ENCODE peak calls at places on chromosomes 11 and 22, in four cellular contexts. Z is K562, C is SK-N-SH, T is H1. W is an unnamed sample.

GRCh38 chr11:15969701-15970329 is 386.5 kb downstream of the SOX6 start:
- DNase-seq in T (no peak), C (no peak), Z (no peak), W (no peak)

GRCh38 chr11:111303476-111303875 is 5.1 kb downstream of the POU2AF3 start:
- DNase-seq in T (no peak), Z (no peak), C (no peak), W (no peak)

GRCh38 chr11:124752471-124753100 is 531 bp upstream of the VSIG2 start:
- DNase-seq in C (peak), T (no peak), Z (no peak), W (no peak)

GRCh38 chr22:28822930-28823481 is 22.6 kb upstream of the XBP1 start:
- DNase-seq in C (no peak), Z (no peak), T (no peak), W (no peak)

GRCh38 chr11:129881570-129882170 is 13.7 kb downstream of the NFRKB start:
- DNase-seq in C (peak), T (no peak), Z (peak), W (peak)

GRCh38 chr11:134063991-134064747 is 4.7 kb upstream of the JAM3 start:
- DNase-seq in Z (no peak), T (no peak), C (no peak), W (no peak)

GRCh38 chr11:16784097-16784496 is 45.6 kb downstream of the C11orf58 start:
- DNase-seq in C (no peak), T (no peak), Z (no peak), W (no peak)

GRCh38 chr22:42299586-42300285 is 29.3 kb upstream of the TCF20 start:
- DNase-seq in Z (peak), C (no peak), T (no peak), W (peak)

GRCh38 chr11:92662580-92662979 is 306.9 kb upstream of the MTNR1B start:
- DNase-seq in Z (no peak), C (no peak), T (no peak), W (no peak)

GRCh38 chr11:72969894-72970335 is 155.7 kb downstream of the ATG16L2 start:
- DNase-seq in Z (no peak), C (no peak), T (no peak), W (no peak)

DNA sequence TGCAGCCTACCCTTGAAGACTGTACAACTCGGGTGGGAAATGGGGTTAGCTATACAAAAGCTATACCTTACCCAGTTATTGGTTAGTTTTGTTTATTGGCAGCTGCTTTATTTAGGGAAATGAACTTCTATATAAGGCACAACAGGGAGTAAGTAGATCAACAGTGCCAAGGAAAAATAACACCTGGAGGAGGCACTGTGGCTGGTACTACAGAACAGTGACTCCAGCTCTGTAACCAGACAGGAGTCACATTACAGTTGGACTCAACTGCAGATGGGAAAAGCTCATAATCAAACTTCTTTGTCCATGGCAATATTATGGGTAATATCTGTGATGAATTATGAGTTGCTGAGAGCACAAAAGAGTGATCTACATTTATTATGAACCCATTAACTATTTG is 14.0 kb downstream of the P4HA3 start:
- DNase-seq in C (no peak), Z (no peak), T (no peak), W (no peak)
- TF ChIP-seq CTCF in C (no peak), Z (no peak), T (no peak), W (no peak)

GRCh38 chr11:121467965-121468364 is 15.2 kb upstream of the SORL1-AS1 start:
- DNase-seq in T (no peak), Z (no peak), C (no peak), W (no peak)

GRCh38 chr11:121463689-121464335 is 11.0 kb upstream of the SORL1-AS1 start:
- DNase-seq in Z (no peak), C (no peak), T (no peak), W (no peak)

GRCh38 chr11:121464352-121464946 is 11.7 kb upstream of the SORL1-AS1 start:
- DNase-seq in T (no peak), C (peak), Z (no peak), W (no peak)

GRCh38 chr11:121465709-121466062 is 12.9 kb upstream of the SORL1-AS1 start:
- DNase-seq in T (no peak), Z (no peak), C (no peak), W (no peak)

DNA sequence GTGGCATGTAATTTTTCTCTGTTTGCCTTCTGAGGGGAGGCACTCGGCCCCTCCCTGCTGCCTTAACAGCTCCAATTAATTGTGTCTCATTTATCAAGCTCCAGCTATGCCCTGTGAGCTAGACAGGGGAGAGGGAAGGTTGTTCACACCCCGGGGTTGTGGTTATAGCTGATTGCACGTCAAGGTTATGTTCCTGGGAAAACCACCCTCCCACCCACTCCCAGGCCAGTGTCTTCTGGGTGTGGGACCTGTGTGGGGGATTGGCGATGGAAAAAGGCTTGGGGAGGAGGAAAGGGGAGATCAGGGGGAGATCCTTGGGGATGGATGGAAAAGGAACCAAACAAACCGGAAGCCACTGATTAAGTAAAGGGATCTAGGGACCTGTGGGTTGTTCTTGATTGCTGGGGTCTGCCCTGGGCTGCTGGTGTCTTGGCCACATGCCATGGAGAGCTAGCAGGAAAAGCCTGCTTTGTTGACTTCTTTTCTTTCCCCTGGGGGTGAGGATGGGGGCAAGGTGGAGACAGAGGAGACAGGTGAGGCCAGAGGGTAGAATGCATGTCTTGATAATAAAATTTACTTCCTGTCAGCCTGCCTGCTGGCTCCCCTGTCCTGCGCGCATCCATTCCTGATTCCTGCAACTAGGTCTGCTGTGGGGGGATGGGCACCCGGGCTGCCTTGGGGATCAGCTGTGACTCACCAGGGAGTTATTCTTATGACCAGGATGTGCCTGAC is 13.5 kb upstream of the SORL1-AS1 start:
- DNase-seq in Z (peak), C (peak), T (peak), W (peak)
- TF ChIP-seq TEAD4 in Z (no peak), C (peak), T (peak), W (no peak)

GRCh38 chr11:95231881-95232605 is 1.0 kb upstream of the SESN3 start:
- DNase-seq in C (peak), Z (no peak), T (no peak), W (peak)

GRCh38 chr11:95232666-95233065 is 1.7 kb upstream of the SESN3 start:
- DNase-seq in C (no peak), Z (no peak), T (no peak), W (no peak)

GRCh38 chr11:95229199-95230053 is 1.6 kb downstream of the SESN3 start:
- DNase-seq in C (peak), Z (no peak), T (no peak), W (no peak)

GRCh38 chr11:95230054-95231034 is 658 bp downstream of the SESN3 start:
- DNase-seq in T (no peak), C (no peak), Z (peak), W (peak)

GRCh38 chr11:95231126-95231880 is at the start of gene SESN3:
- DNase-seq in T (peak), Z (peak), C (peak), W (peak)
- TF ChIP-seq CTCF in T (no peak), Z (no peak), C (no peak), W (no peak)

GRCh38 chr11:68315581-68315920 is 3.2 kb downstream of the LRP5 start:
- DNase-seq in C (peak), T (no peak), Z (peak), W (no peak)

GRCh38 chr11:68313574-68314202 is 1.3 kb downstream of the LRP5 start:
- DNase-seq in Z (peak), C (peak), T (no peak), W (no peak)

GRCh38 chr11:68312780-68313573 is 586 bp downstream of the LRP5 start:
- DNase-seq in C (peak), T (no peak), Z (peak), W (no peak)

GRCh38 chr11:68314886-68315580 is 2.6 kb downstream of the LRP5 start:
- DNase-seq in Z (peak), C (peak), T (no peak), W (no peak)

GRCh38 chr11:68314203-68314885 is 2.0 kb downstream of the LRP5 start:
- DNase-seq in C (peak), Z (peak), T (no peak), W (no peak)
- TF ChIP-seq TEAD4 in C (no peak), Z (no peak), T (no peak), W (no peak)

DNA sequence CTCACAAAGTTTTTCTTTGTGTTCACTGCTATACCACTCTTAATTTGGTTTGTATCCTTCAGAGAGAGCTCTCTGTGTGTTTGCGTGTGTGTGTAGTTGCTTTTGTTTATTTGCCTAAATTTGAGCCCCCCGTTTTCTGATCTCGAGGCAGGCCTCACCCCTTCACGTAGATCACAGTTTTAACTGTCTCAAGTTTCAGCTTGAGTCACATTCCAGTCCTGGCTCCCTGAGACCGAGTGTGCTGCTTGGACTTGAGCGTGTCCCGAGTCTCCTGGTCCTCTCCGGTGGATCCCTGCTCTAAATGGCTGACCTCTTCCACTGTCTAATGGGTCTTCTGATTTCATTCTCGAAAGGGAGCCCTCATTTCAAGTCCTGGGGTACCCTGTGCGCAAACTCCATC is 9.2 kb downstream of the SPINDOC start:
- DNase-seq in Z (no peak), C (no peak), T (no peak), W (no peak)
- TF ChIP-seq CTCF in Z (no peak), C (no peak), T (no peak), W (no peak)

GRCh38 chr22:20916916-20917810 is at the start of gene CRKL:
- DNase-seq in T (peak), C (peak), Z (peak), W (peak)

GRCh38 chr22:20909543-20910303 is 7.5 kb upstream of the CRKL start:
- DNase-seq in C (no peak), T (no peak), Z (no peak), W (no peak)

DNA sequence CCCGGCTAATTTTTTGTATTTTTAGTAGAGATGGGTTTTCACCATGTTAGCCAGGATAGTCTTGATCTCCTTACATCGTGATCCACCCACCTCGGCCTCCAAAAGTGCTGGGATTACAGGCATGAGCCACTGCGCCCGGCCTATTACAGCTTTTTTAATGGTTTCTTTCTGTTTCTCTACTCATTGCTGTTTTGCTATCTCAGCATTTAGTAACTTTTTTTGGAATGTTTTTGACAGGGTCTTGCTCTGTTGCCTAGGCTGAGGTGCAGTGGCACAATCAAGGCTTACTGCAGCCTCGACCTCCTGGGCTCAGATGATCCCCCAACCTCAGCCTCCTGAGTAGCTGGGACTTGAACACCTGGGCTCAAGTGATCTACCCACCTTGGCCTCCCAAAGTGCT is 4.7 kb upstream of the CRKL start:
- DNase-seq in T (no peak), C (no peak), Z (no peak), W (no peak)
- TF ChIP-seq TEAD4 in T (no peak), C (no peak), Z (no peak), W (no peak)

GRCh38 chr22:38114484-38115398 is 4.3 kb upstream of the BAIAP2L2 start:
- DNase-seq in Z (peak), C (peak), T (no peak), W (peak)
- TF ChIP-seq CTCF in Z (peak), C (peak), T (peak), W (peak)

GRCh38 chr11:61956191-61957027 is 6.3 kb downstream of the BEST1 start:
- DNase-seq in T (no peak), C (no peak), Z (no peak), W (no peak)
- TF ChIP-seq TEAD4 in T (no peak), C (no peak), Z (no peak), W (no peak)

DNA sequence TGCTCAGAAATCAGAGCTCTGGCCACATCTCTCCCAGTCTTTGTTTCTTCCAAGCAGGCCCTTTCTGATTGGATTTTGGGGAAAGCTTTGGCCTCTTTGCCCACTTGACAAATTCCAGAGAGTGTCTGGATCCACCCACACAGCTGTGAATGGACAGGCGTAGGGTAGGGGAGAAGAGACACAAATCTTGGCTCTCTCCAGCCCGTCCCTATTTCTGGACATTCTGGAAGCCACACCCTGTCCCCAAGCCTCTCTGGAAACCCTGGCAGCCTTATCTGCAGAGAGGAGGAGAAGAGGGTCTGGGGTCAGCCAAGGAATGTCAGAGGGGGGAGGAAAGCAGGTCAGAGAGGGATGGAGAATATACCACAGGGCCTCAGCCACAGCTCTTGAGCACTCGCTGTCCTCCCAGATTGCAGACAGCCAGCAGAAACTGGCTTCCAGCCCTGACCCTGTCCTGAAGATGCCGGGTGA is 59.5 kb upstream of the WNT11 start:
- DNase-seq in T (no peak), Z (no peak), C (no peak), W (no peak)
- TF ChIP-seq CTCF in T (no peak), Z (no peak), C (no peak), W (no peak)

GRCh38 chr11:57501951-57502350 is 13.6 kb downstream of the SLC43A1 start:
- DNase-seq in Z (no peak), T (no peak), C (no peak), W (no peak)
- TF ChIP-seq TEAD4 in Z (no peak), T (no peak), C (no peak), W (no peak)

W was measured in WTC11.